ENCODE peak calls at places on chromosomes 5 and 9, in ten cellular contexts. K, Y, P, V, E, A, B, S, G and L are unnamed samples.

GRCh38 chr5:172437445-172438303 is 16.7 kb downstream of the SH3PXD2B start:
- DNase-seq in B (peak), A (no peak), V (peak), S (no peak), P (no peak), G (no peak), K (peak), Y (peak), E (no peak), L (no peak)

GRCh38 chr5:170633235-170634041 is 129.6 kb downstream of the KCNIP1 start:
- DNase-seq in A (no peak), V (no peak), E (no peak), B (peak), P (peak), S (no peak), G (no peak), K (peak), Y (no peak), L (peak)

GRCh38 chr9:88537743-88538055 is 2.7 kb downstream of the NXNL2 start:
- DNase-seq in E (peak), V (peak), K (peak), B (peak), S (no peak), A (no peak), Y (peak), P (peak), G (no peak), L (peak)

GRCh38 chr5:78974011-78974410 is 11.1 kb downstream of the ARSB start:
- DNase-seq in Y (no peak), A (peak), E (no peak), B (no peak), G (no peak), P (no peak), V (no peak), S (no peak), K (no peak), L (no peak)

GRCh38 chr5:43085453-43085852 is 35.3 kb upstream of the ZNF131 start:
- DNase-seq in B (no peak), K (no peak), E (no peak), G (no peak), Y (no peak), S (no peak), V (no peak), P (no peak), A (no peak), L (no peak)

GRCh38 chr5:141872496-141873356 is 5.5 kb downstream of the PCDH1 start:
- DNase-seq in Y (no peak), B (no peak), E (no peak), A (no peak), V (no peak), S (peak), K (peak), G (no peak), P (peak), L (no peak)

GRCh38 chr5:170622933-170623332 is 119.1 kb downstream of the KCNIP1 start:
- DNase-seq in P (no peak), E (no peak), G (no peak), Y (no peak), K (no peak), B (no peak), V (no peak), S (no peak), A (no peak), L (no peak)

GRCh38 chr9:130171226-130172148 is 717 bp upstream of the NCS1 start:
- DNase-seq in Y (no peak), A (no peak), E (no peak), S (no peak), K (no peak), B (no peak), P (peak), G (no peak), V (no peak), L (no peak)

GRCh38 chr9:93636667-93637066 is 60.3 kb downstream of the PHF2 start:
- DNase-seq in V (no peak), E (no peak), A (no peak), B (no peak), G (no peak), Y (no peak), S (no peak), P (no peak), K (peak), L (peak)

GRCh38 chr9:109652112-109652511 is 127.9 kb upstream of the PALM2AKAP2 start:
- DNase-seq in A (no peak), P (no peak), B (no peak), S (no peak), V (no peak), K (no peak), G (no peak), E (no peak), Y (no peak), L (no peak)

GRCh38 chr9:131483319-131484050 is 19.2 kb upstream of the POMT1 start:
- DNase-seq in K (no peak), A (no peak), V (no peak), E (no peak), G (no peak), Y (no peak), S (no peak), P (no peak), B (peak), L (no peak)

GRCh38 chr5:97383996-97384395 is 200.9 kb upstream of the RIOK2 start:
- DNase-seq in S (no peak), K (no peak), G (no peak), Y (no peak), P (no peak), B (no peak), V (no peak), A (no peak), E (no peak), L (no peak)

GRCh38 chr9:114662081-114662989 is 4.7 kb upstream of the TEX53 start:
- DNase-seq in G (peak), S (peak), A (no peak), P (peak), Y (no peak), B (peak), E (peak), K (no peak), V (peak), L (no peak)

GRCh38 chr9:136789523-136789937 is 1.6 kb upstream of the TMEM141 start:
- DNase-seq in V (no peak), P (no peak), A (no peak), S (no peak), Y (no peak), G (no peak), E (no peak), K (no peak), B (no peak), L (no peak)

GRCh38 chr9:31275419-31275818 is 1109.0 kb upstream of the ACO1 start:
- DNase-seq in V (no peak), G (no peak), A (no peak), S (no peak), P (peak), E (no peak), K (no peak), Y (no peak), B (no peak), L (no peak)

GRCh38 chr9:110810251-110810976 is 141.8 kb downstream of the MUSK start:
- DNase-seq in Y (no peak), E (no peak), G (no peak), S (no peak), A (no peak), V (no peak), K (no peak), B (no peak), P (no peak), L (no peak)

GRCh38 chr9:93060746-93061259 is 2.3 kb downstream of the SUSD3 start:
- DNase-seq in S (no peak), K (no peak), P (no peak), G (no peak), Y (no peak), B (no peak), A (no peak), E (peak), V (peak), L (peak)

GRCh38 chr5:74326571-74327338 is 313.8 kb downstream of the ENC1 start:
- DNase-seq in B (no peak), Y (peak), E (peak), P (no peak), A (no peak), K (no peak), G (no peak), S (peak), V (peak), L (no peak)

GRCh38 chr5:8756498-8757084 is 789.3 kb downstream of the SEMA5A start:
- DNase-seq in A (no peak), V (no peak), K (no peak), P (peak), G (no peak), S (no peak), Y (no peak), E (peak), B (no peak), L (no peak)